ENCODE peak calls at places on chromosomes 16 and 17, in four cellular contexts. I is endothelial cell of umbilical vein, K is HCT116, N is K562. P is an unnamed sample.

GRCh38 chr17:81259058-81259605 is 20.0 kb downstream of the NDUFAF8 start:
- DNase-seq in I (no peak), K (no peak), N (no peak), P (no peak)

GRCh38 chr17:45101546-45101882 is 30.8 kb downstream of the PLCD3 start:
- DNase-seq in I (no peak), K (no peak), N (no peak), P (no peak)

GRCh38 chr16:67910162-67910561 is 17.1 kb downstream of the PSKH1 start:
- DNase-seq in I (no peak), K (no peak), N (no peak), P (no peak)

GRCh38 chr16:85663891-85664321 is 24.8 kb downstream of the GINS2 start:
- DNase-seq in I (no peak), K (no peak), N (no peak), P (no peak)

GRCh38 chr16:67286441-67287235 is 7.3 kb downstream of the PLEKHG4 start:
- DNase-seq in I (no peak), K (no peak), N (no peak), P (no peak)

GRCh38 chr16:67247698-67248400 is 568 bp upstream of the FHOD1 start:
- DNase-seq in I (no peak), K (no peak), N (no peak), P (no peak)

GRCh38 chr17:70859829-70860228 is 690.5 kb downstream of the KCNJ2 start:
- DNase-seq in I (no peak), K (no peak), N (no peak), P (no peak)

GRCh38 chr17:5194346-5194745 is 2.7 kb upstream of the ZNF594 start:
- DNase-seq in I (no peak), K (no peak), N (no peak), P (no peak)

GRCh38 chr16:49652441-49653175 is 203.3 kb downstream of the ZNF423 start:
- DNase-seq in I (no peak), K (no peak), N (no peak), P (no peak)
- TF ChIP-seq POLR2AphosphoS5 in I (no peak), K (no peak), N (no peak), P (no peak)

GRCh38 chr17:71900830-71901229 is 220.0 kb upstream of the SOX9 start:
- DNase-seq in I (no peak), K (peak; percentile 81), N (no peak), P (no peak)
- H3K4me3 ChIP-seq in I (no peak overlapping the region), K (peak overlapping the region; percentile 41), N (no peak overlapping the region), P (no peak overlapping the region)

DNA sequence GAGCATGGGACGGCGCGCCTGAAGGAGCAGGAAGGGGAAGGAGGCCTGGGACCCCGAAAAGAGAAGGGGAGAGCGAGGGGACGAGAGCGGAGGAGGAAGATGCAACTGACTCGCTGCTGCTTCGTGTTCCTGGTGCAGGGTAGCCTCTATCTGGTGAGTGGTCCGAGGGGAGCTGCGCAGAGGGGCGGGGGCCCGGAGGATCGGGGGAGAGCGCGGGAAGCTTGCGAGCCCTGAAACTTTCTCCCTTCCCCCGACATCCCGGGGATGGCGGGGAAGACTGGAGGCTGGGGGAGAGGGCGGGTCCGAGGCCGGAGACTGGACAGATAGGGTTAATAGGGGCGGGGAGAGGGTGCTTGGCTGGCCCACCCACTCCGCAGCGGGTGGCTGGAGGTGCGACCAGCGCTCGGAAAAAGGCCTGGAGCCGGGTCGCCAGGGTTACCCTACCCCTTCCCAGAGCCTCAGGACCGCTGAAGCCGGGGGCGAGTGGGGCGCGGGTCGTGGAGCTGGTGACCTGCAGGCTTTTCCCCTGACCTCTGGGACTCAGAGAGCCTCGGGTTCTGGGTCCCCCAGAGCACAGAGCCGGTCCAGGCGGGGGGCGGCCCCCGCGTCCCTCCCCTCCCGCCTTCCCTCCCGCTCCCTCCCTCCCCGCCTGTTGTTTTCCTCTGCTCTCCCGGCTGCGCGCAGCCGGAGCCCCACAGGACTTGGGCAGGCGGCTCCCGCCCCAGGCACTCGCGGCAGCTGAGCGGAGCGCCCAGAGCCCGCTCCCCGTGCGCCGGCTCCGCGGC is 642 bp downstream of the NXPH3 start:
- DNase-seq in I (peak; percentile 43), K (no peak), N (peak; percentile 62), P (no peak)
- TF ChIP-seq EZH2 in I (no peak), K (no peak), N (no peak), P (no peak)

GRCh38 chr17:73205326-73205980 is 12.6 kb downstream of the COG1 start:
- DNase-seq in I (no peak), K (no peak), N (no peak), P (no peak)

GRCh38 chr17:73209436-73209835 is 16.6 kb downstream of the COG1 start:
- DNase-seq in I (no peak), K (no peak), N (no peak), P (no peak)

GRCh38 chr17:73210002-73210678 is 17.3 kb downstream of the COG1 start:
- DNase-seq in I (no peak), K (no peak), N (peak; percentile 81), P (no peak)

GRCh38 chr17:73211745-73212144 is 18.9 kb downstream of the COG1 start:
- DNase-seq in I (no peak), K (no peak), N (no peak), P (no peak)

DNA sequence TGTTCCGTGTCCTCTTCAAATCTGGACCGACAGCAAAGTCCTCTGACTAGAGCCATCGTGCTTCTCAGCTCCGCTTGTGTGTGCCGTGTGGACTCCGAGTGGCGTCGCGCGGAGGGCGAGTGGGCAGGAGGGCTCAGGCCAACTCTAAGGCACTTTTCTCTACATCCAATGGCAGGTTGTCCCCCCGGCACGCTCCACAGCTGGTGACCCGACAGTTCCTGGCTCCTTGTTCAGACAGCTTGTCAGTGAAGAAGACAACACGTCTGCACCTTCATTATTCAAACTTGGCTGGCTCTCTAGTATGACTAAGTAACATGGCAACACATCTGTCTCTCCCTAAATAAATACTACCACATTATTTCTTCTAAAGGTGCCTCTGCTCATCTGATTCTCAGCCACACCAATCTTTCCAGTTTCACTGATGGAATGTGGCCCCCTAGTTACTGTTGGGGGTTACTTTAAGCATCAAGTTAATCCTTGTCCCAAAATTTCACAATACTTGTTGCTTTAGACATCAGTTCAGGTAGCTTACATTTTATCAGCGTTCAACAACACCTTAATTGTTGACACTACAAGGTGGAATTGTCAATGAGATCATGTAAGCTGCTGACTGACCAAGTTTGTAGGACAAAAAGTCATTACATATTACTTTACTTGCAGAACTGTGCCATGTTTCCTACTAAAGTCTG is 15.4 kb downstream of the COG1 start:
- DNase-seq in I (no peak), K (no peak), N (no peak), P (no peak)
- TF ChIP-seq POLR2AphosphoS5 in I (no peak), K (no peak), N (no peak), P (no peak)

DNA sequence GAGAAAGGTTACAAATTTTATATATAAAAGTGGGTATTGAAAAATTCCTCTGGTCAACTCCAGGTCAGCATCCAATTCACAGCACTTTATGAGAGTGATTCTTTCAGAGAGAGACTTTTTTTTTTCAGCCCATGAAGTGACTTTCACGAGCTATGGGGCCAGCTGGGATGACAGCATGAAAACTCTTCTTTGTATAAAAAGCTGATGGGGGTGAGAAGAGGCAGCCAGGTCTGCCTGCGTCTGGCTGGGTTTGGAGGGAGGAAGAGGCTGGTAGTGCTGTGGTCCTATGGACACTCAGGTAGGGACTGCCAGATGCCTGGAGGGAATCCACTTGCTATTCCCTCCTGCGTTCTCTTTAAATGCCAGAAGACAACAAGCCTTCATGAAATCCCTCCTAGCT is 250.6 kb downstream of the UTP18 start:
- DNase-seq in I (no peak), K (no peak), N (no peak), P (no peak)
- H3K4me3 ChIP-seq in I (no peak overlapping the region), K (no peak overlapping the region), N (no peak overlapping the region), P (no peak overlapping the region)

GRCh38 chr17:76078859-76079576 is at the start of gene ZACN:
- DNase-seq in I (no peak), K (no peak), N (no peak), P (no peak)

GRCh38 chr17:76081295-76082210 is 2.6 kb downstream of the ZACN start:
- DNase-seq in I (no peak), K (no peak), N (no peak), P (no peak)

GRCh38 chr17:76080934-76081287 is 1.9 kb downstream of the ZACN start:
- DNase-seq in I (no peak), K (no peak), N (no peak), P (no peak)

GRCh38 chr17:76079577-76080206 is 710 bp downstream of the ZACN start:
- DNase-seq in I (no peak), K (no peak), N (peak; percentile 32), P (no peak)

GRCh38 chr17:76080207-76080933 is 1.4 kb downstream of the ZACN start:
- DNase-seq in I (no peak), K (no peak), N (no peak), P (no peak)
- TF ChIP-seq EZH2 in I (no peak), K (no peak), N (no peak), P (no peak)

DNA sequence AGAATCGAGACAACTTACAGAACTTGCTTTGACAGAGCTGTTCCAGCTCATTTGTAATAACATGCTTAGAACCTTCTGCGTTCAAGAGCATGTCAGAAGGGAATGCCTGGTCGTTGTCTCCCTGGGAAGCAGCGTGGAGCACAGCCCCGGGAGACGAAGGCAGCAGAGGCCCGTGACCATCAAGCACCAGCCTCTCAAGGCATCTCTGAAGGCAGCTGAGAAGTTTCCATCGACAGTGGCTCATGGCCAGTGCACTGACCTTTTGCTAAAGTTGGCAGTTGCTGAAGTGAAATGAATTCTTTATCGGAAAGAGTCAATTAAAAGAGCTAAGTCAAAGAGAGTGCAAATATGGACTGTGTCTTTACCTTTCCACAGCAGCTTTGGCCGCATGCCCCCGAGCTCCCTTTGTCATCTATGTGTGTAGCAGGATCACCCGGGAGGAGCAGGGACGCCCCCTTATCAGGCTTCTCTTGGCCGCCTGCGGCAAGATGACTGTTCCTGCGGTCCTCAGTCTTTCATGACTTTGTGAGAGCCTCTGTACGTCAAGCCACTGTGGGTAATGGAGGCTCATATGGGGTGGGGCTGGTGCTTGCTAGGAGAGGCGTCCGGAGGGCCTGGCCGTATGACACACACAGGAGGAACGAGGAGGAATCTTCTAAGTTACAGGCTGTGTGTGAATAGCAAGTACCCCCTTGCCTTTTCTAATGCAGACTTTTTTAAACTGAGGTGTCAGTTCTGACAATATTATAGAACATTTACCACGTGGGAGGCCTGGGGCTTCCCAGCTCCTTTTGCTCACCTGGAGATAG is 54.2 kb downstream of the LDHD start:
- DNase-seq in I (no peak), K (no peak), N (peak; percentile 74), P (no peak)
- TF ChIP-seq POLR2AphosphoS5 in I (no peak), K (no peak), N (no peak), P (no peak)

GRCh38 chr17:67246648-67247415 is 1.8 kb upstream of the HELZ start:
- DNase-seq in I (peak; percentile 28), K (peak; percentile 91), N (peak; percentile 45), P (no peak)
- H3K4me3 ChIP-seq in I (peak overlapping the region; percentile 92), K (peak overlapping the region; percentile 82), N (peak overlapping the region; percentile 86), P (peak overlapping the region; percentile 97)

GRCh38 chr17:60471451-60471850 is 49.2 kb downstream of the CHCT1 start:
- DNase-seq in I (no peak), K (no peak), N (no peak), P (no peak)
- TF ChIP-seq EZH2 in I (no peak), K (no peak), N (no peak), P (no peak)

GRCh38 chr16:76287466-76287865 is 10.3 kb downstream of the CNTNAP4 start:
- DNase-seq in I (no peak), K (no peak), N (no peak), P (no peak)
- TF ChIP-seq POLR2AphosphoS5 in I (no peak), K (no peak), N (no peak), P (no peak)

P was measured in SK-N-MC.